ENCODE peak calls at places on chromosome 1, in nine cellular contexts. Q is fibroblast of the aortic adventitia, S is H7, R is psoas muscle, K is fibroblast of lung, D is stomach, Y is breast epithelium, I is foreskin fibroblast, F is epithelial cell of esophagus. M is an unnamed sample.

GRCh38 chr1:17903386-17903785 is 148.3 kb downstream of the ACTL8 start:
- DNase-seq in Q (peak), S (no peak), R (no peak), K (no peak), D (peak), Y (peak), I (no peak), F (no peak), M (no peak)

GRCh38 chr1:107866870-107867269 is 98.1 kb downstream of the VAV3 start:
- DNase-seq in Q (no peak), S (no peak), R (no peak), K (no peak), D (no peak), Y (no peak), I (no peak), F (no peak), M (no peak)

GRCh38 chr1:173224280-173224886 is 17.3 kb upstream of the TNFSF4 start:
- DNase-seq in Q (no peak), S (no peak), R (no peak), K (no peak), D (no peak), Y (no peak), I (peak), F (no peak), M (no peak)

GRCh38 chr1:172321429-172321828 is 99.1 kb upstream of the C1orf105 start:
- DNase-seq in Q (peak), S (no peak), R (no peak), K (peak), D (no peak), Y (no peak), I (peak), F (no peak), M (peak)

GRCh38 chr1:166944186-166944967 is 31.0 kb downstream of the ILDR2 start:
- DNase-seq in Q (peak), S (no peak), R (no peak), K (no peak), D (no peak), Y (no peak), I (no peak), F (no peak), M (peak)

GRCh38 chr1:78369546-78369945 is 121.2 kb upstream of the PTGFR start:
- DNase-seq in Q (peak), S (no peak), R (no peak), K (peak), D (no peak), Y (no peak), I (peak), F (peak), M (no peak)

GRCh38 chr1:25174730-25175612 is 57.3 kb downstream of the SYF2 start:
- DNase-seq in Q (no peak), S (no peak), R (no peak), K (no peak), D (no peak), Y (no peak), I (no peak), F (no peak), M (no peak)

GRCh38 chr1:10601342-10602060 is 126.8 kb downstream of the PEX14 start:
- DNase-seq in Q (no peak), S (no peak), R (no peak), K (no peak), D (no peak), Y (no peak), I (no peak), F (no peak), M (no peak)

GRCh38 chr1:58143972-58144752 is 402.4 kb downstream of the OMA1 start:
- DNase-seq in Q (no peak), S (no peak), R (no peak), K (no peak), D (no peak), Y (no peak), I (no peak), F (peak), M (no peak)

GRCh38 chr1:205319081-205320018 is 2.2 kb downstream of the NUAK2 start:
- DNase-seq in Q (peak), S (no peak), R (peak), K (peak), D (peak), Y (peak), I (peak), F (peak), M (peak)

GRCh38 chr1:187959062-187959461 is 1130.3 kb downstream of the PLA2G4A start:
- DNase-seq in Q (no peak), S (no peak), R (no peak), K (no peak), D (no peak), Y (no peak), I (no peak), F (no peak), M (no peak)
- H3K4me3 ChIP-seq in Q (no peak), S (no peak), R (no peak), K (no peak), D (no peak), Y (no peak), I (no peak), F (no peak), M (no peak)

GRCh38 chr1:201006450-201006849 is 17.1 kb downstream of the KIF21B start:
- DNase-seq in Q (no peak), S (no peak), R (no peak), K (no peak), D (no peak), Y (no peak), I (no peak), F (no peak), M (no peak)

GRCh38 chr1:201009967-201010645 is 13.4 kb downstream of the KIF21B start:
- DNase-seq in Q (no peak), S (peak), R (no peak), K (no peak), D (no peak), Y (no peak), I (no peak), F (no peak), M (no peak)

GRCh38 chr1:201008666-201009360 is 14.7 kb downstream of the KIF21B start:
- DNase-seq in Q (no peak), S (no peak), R (no peak), K (no peak), D (no peak), Y (no peak), I (no peak), F (no peak), M (no peak)

GRCh38 chr1:201004732-201005131 is 18.8 kb downstream of the KIF21B start:
- DNase-seq in Q (no peak), S (no peak), R (no peak), K (no peak), D (peak), Y (no peak), I (no peak), F (peak), M (no peak)

GRCh38 chr1:201007481-201007880 is 16.0 kb downstream of the KIF21B start:
- DNase-seq in Q (no peak), S (no peak), R (no peak), K (no peak), D (no peak), Y (no peak), I (no peak), F (no peak), M (no peak)
- H3K4me3 ChIP-seq in Q (no peak), S (no peak), R (no peak), K (no peak), D (no peak), Y (no peak), I (no peak), F (no peak), M (no peak)

GRCh38 chr1:43053040-43053439 is 94.4 kb upstream of the SLC2A1 start:
- DNase-seq in Q (no peak), S (peak), R (no peak), K (no peak), D (no peak), Y (no peak), I (no peak), F (no peak), M (no peak)

GRCh38 chr1:43049487-43049886 is 90.8 kb upstream of the SLC2A1 start:
- DNase-seq in Q (peak), S (no peak), R (no peak), K (no peak), D (no peak), Y (no peak), I (peak), F (peak), M (no peak)

GRCh38 chr1:43054961-43055360 is 96.3 kb upstream of the SLC2A1 start:
- DNase-seq in Q (no peak), S (no peak), R (no peak), K (no peak), D (no peak), Y (no peak), I (no peak), F (peak), M (no peak)

GRCh38 chr1:43048601-43049011 is 89.9 kb upstream of the SLC2A1 start:
- DNase-seq in Q (no peak), S (no peak), R (no peak), K (no peak), D (no peak), Y (no peak), I (peak), F (peak), M (no peak)

GRCh38 chr1:43052322-43052721 is 93.7 kb upstream of the SLC2A1 start:
- DNase-seq in Q (no peak), S (peak), R (no peak), K (no peak), D (no peak), Y (no peak), I (no peak), F (no peak), M (no peak)
- H3K4me3 ChIP-seq in Q (no peak), S (no peak), R (no peak), K (no peak), D (no peak), Y (no peak), I (no peak), F (no peak), M (no peak)

GRCh38 chr1:93617670-93618488 is 63.8 kb downstream of the BCAR3 start:
- DNase-seq in Q (no peak), S (no peak), R (no peak), K (no peak), D (peak), Y (no peak), I (no peak), F (no peak), M (no peak)
- H3K4me3 ChIP-seq in Q (no peak), S (no peak), R (no peak), K (no peak), D (no peak), Y (no peak), I (no peak), F (no peak), M (no peak)

M was measured in skeletal muscle cell.